ENCODE peak calls at places on chromosomes 6 and 20, in six cellular contexts. U is sciatic nerve, S is T-helper 9 cell, V is omental fat pad, M is amniotic stem cell, L is WTC11. I is an unnamed sample.

GRCh38 chr6:46491789-46492547 is 719 bp upstream of the RCAN2 start:
- DNase-seq in L (peak), V (peak), M (no peak), S (no peak), U (peak), I (no peak)

GRCh38 chr6:31016659-31017299 is 6.5 kb downstream of the MUC22 start:
- DNase-seq in V (no peak), M (no peak), S (no peak), L (no peak), U (no peak), I (no peak)

GRCh38 chr20:52972965-52973819 is 1.0 kb downstream of the TSHZ2 start:
- DNase-seq in V (no peak), L (peak), M (no peak), S (no peak), U (no peak), I (no peak)

GRCh38 chr20:35151739-35152138 is 4.6 kb upstream of the EDEM2 start:
- DNase-seq in V (no peak), M (no peak), L (no peak), U (no peak), S (no peak), I (no peak)

GRCh38 chr6:55825402-55826051 is 49.9 kb downstream of the BMP5 start:
- DNase-seq in V (no peak), M (no peak), U (no peak), S (no peak), L (no peak), I (no peak)

GRCh38 chr6:150016324-150017185 is 8.8 kb downstream of the RAET1L start:
- DNase-seq in L (no peak), U (no peak), S (peak), M (peak), V (no peak), I (peak)

GRCh38 chr6:161319231-161319630 is 45.4 kb upstream of the AGPAT4 start:
- DNase-seq in L (no peak), S (no peak), V (no peak), U (no peak), M (no peak), I (no peak)

GRCh38 chr6:166950443-166950821 is 5.9 kb downstream of the RNASET2 start:
- DNase-seq in M (no peak), L (no peak), U (no peak), S (no peak), V (no peak), I (no peak)

GRCh38 chr6:44043479-44044153 is 83.6 kb downstream of the MRPL14 start:
- DNase-seq in M (no peak), U (peak), S (no peak), L (peak), V (no peak), I (no peak)

GRCh38 chr6:43671801-43672690 is 15.5 kb downstream of the MRPS18A start:
- DNase-seq in L (no peak), M (no peak), V (no peak), U (no peak), S (no peak), I (no peak)

GRCh38 chr6:41449399-41450245 is 96.6 kb upstream of the FOXP4 start:
- DNase-seq in U (peak), L (no peak), M (no peak), V (no peak), S (no peak), I (no peak)

GRCh38 chr6:20402181-20403079 is 751 bp downstream of the E2F3 start:
- DNase-seq in S (peak), V (no peak), U (peak), M (no peak), L (peak), I (no peak)

GRCh38 chr20:6008254-6008653 is 45.6 kb downstream of the LRRN4 start:
- DNase-seq in S (no peak), U (no peak), V (no peak), L (no peak), M (peak), I (peak)

GRCh38 chr6:56682580-56682979 is 39.9 kb upstream of the DST start:
- DNase-seq in M (no peak), L (no peak), S (no peak), V (no peak), U (no peak), I (no peak)

GRCh38 chr20:53283597-53283996 is 310.0 kb downstream of the ZNF217 start:
- DNase-seq in M (no peak), L (no peak), V (no peak), U (no peak), S (no peak), I (no peak)

GRCh38 chr6:10451828-10452509 is 37.1 kb upstream of the TFAP2A start:
- DNase-seq in U (no peak), V (peak), M (peak), L (no peak), S (no peak), I (no peak)

GRCh38 chr20:43065299-43065698 is 124.4 kb downstream of the PTPRT start:
- DNase-seq in M (no peak), S (no peak), L (no peak), U (no peak), V (no peak), I (no peak)

GRCh38 chr6:145213614-145214013 is 521.7 kb downstream of the EPM2A start:
- DNase-seq in V (no peak), S (no peak), L (no peak), M (no peak), U (no peak), I (no peak)

GRCh38 chr20:49948809-49949507 is 12.8 kb downstream of the RNF114 start:
- DNase-seq in V (no peak), L (no peak), M (peak), U (no peak), S (no peak), I (peak)

GRCh38 chr20:50335105-50335504 is 144.5 kb downstream of the CEBPB start:
- DNase-seq in V (no peak), S (no peak), U (no peak), L (peak), M (no peak), I (no peak)

GRCh38 chr6:20939161-20939775 is 405.0 kb downstream of the CDKAL1 start:
- DNase-seq in U (no peak), M (no peak), V (no peak), L (no peak), S (no peak), I (no peak)

GRCh38 chr20:21342656-21343345 is 39.7 kb downstream of the XRN2 start:
- DNase-seq in V (no peak), L (no peak), S (no peak), M (no peak), U (no peak), I (no peak)

GRCh38 chr6:40378725-40379074 is 208.5 kb downstream of the LRFN2 start:
- DNase-seq in V (no peak), S (no peak), L (no peak), U (no peak), M (no peak), I (no peak)

GRCh38 chr20:58716476-58717277 is 24.1 kb downstream of the NPEPL1 start:
- DNase-seq in L (peak), S (no peak), M (no peak), U (peak), V (no peak), I (no peak)

GRCh38 chr6:40251609-40252008 is 317.3 kb upstream of the MOCS1 start:
- DNase-seq in L (no peak), M (no peak), V (no peak), U (no peak), S (no peak), I (no peak)

GRCh38 chr6:3427740-3428085 is 29.1 kb downstream of the SLC22A23 start:
- DNase-seq in M (no peak), U (no peak), S (no peak), L (no peak), V (no peak), I (no peak)

GRCh38 chr6:37860226-37860839 is 40.8 kb downstream of the ZFAND3 start:
- DNase-seq in V (peak), S (no peak), M (peak), L (no peak), U (no peak), I (no peak)